ENCODE peak calls at places on chromosomes 7 and 10, in seven cellular contexts. A is stomach, Y is cardiac muscle cell, E is suprapubic skin, W is fibroblast of lung, Z is AG10803, V is GM06990. P is an unnamed sample.

GRCh38 chr7:73437699-73438416 is 4.3 kb downstream of the FZD9 start:
- DNase-seq in Z (no peak), V (no peak), A (no peak), E (no peak), W (no peak), Y (no peak), P (no peak)

GRCh38 chr10:88979153-88979562 is 11.4 kb upstream of the FAS start:
- DNase-seq in A (no peak), V (no peak), Y (peak; percentile 94), W (peak; percentile 98), E (no peak), Z (peak; percentile 97), P (peak; percentile 91)

GRCh38 chr10:71088054-71088453 is 124.3 kb upstream of the UNC5B start:
- DNase-seq in Z (no peak), E (peak; percentile 29), W (peak; percentile 86), A (peak; percentile 7), V (no peak), Y (no peak), P (no peak)

GRCh38 chr7:51376420-51377092 is 59.9 kb upstream of the COBL start:
- DNase-seq in V (no peak), Z (no peak), E (no peak), W (peak; percentile 83), Y (peak; percentile 27), A (no peak), P (peak; percentile 43)

GRCh38 chr10:18418579-18419210 is 232.7 kb downstream of the NSUN6 start:
- DNase-seq in Z (no peak), Y (no peak), A (no peak), V (no peak), W (peak; percentile 53), E (no peak), P (no peak)

GRCh38 chr7:74083928-74084721 is 521 bp downstream of the LIMK1 start:
- DNase-seq in Z (peak; percentile 56), E (no peak), A (peak; percentile 41), Y (peak; percentile 44), W (peak; percentile 55), V (peak; percentile 41), P (peak; percentile 77)

GRCh38 chr7:7681936-7682329 is 36.5 kb downstream of the RPA3 start:
- DNase-seq in Y (no peak), W (no peak), E (no peak), Z (no peak), A (no peak), V (no peak), P (no peak)

GRCh38 chr7:27184342-27185012 is 555 bp downstream of the HOXA11 start:
- DNase-seq in A (peak; percentile 34), W (peak; percentile 15), Z (no peak), E (peak; percentile 78), Y (no peak), V (no peak), P (peak; percentile 60)

GRCh38 chr10:14477408-14477710 is 146.6 kb upstream of the FRMD4A start:
- DNase-seq in Y (peak; percentile 14), W (peak; percentile 86), A (no peak), V (no peak), Z (peak; percentile 94), E (no peak), P (peak; percentile 43)

GRCh38 chr10:104255244-104255981 is 721 bp downstream of the GSTO1 start:
- DNase-seq in W (peak; percentile 72), A (no peak), Y (peak; percentile 60), Z (peak; percentile 83), E (no peak), V (peak; percentile 6), P (peak; percentile 3)

GRCh38 chr10:115760131-115760530 is 512.9 kb downstream of the GFRA1 start:
- DNase-seq in Y (no peak), A (no peak), Z (no peak), V (no peak), W (no peak), E (no peak), P (no peak)

GRCh38 chr10:115762029-115762428 is 511.0 kb downstream of the GFRA1 start:
- DNase-seq in E (no peak), Z (peak; percentile 35), A (no peak), Y (no peak), V (no peak), W (peak; percentile 47), P (peak; percentile 63)

DNA sequence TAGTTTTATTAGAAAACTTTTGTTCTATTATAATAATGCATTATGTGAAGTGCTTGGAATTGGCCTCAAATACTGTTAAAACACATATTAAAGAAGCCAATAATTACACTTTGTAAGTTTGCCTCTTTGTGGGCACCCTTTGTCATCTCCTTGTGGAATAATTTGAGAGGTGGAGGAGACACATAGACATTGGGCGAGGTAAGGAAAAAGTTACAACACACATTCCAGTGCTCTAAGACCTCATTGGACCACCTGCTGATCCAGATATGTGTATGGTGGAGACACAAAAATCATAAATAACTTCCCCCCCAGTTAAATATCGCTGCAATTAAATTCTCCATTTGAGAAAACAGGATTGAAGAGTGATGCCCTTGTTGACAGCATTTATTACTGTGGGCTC is 511.8 kb downstream of the GFRA1 start:
- DNase-seq in E (no peak), V (no peak), A (no peak), Y (no peak), Z (no peak), W (no peak), P (no peak)
- H3K4me3 ChIP-seq in E (no peak overlapping the region), V (no peak overlapping the region), A (no peak overlapping the region), Y (no peak overlapping the region), Z (no peak overlapping the region), W (no peak overlapping the region), P (no peak overlapping the region)

GRCh38 chr7:98921608-98922372 is 43.5 kb downstream of the TRRAP start:
- DNase-seq in Y (no peak), W (no peak), A (no peak), Z (no peak), E (no peak), V (no peak), P (no peak)

GRCh38 chr7:98922392-98923107 is 44.2 kb downstream of the TRRAP start:
- DNase-seq in A (peak; percentile 52), W (peak; percentile 54), V (no peak), E (no peak), Y (peak; percentile 91), Z (peak; percentile 74), P (no peak)

GRCh38 chr7:98913026-98913425 is 34.7 kb downstream of the TRRAP start:
- DNase-seq in A (no peak), W (no peak), E (no peak), Z (no peak), V (no peak), Y (no peak), P (no peak)

GRCh38 chr7:98913612-98914011 is 35.3 kb downstream of the TRRAP start:
- DNase-seq in W (peak; percentile 20), V (no peak), A (no peak), E (no peak), Z (peak; percentile 20), Y (no peak), P (no peak)

GRCh38 chr7:98917331-98917730 is 39.0 kb downstream of the TRRAP start:
- DNase-seq in W (no peak), E (no peak), Z (no peak), V (no peak), A (no peak), Y (no peak), P (no peak)
- H3K4me3 ChIP-seq in W (no peak overlapping the region), E (no peak overlapping the region), Z (no peak overlapping the region), V (no peak overlapping the region), A (no peak overlapping the region), Y (no peak overlapping the region), P (no peak overlapping the region)

DNA sequence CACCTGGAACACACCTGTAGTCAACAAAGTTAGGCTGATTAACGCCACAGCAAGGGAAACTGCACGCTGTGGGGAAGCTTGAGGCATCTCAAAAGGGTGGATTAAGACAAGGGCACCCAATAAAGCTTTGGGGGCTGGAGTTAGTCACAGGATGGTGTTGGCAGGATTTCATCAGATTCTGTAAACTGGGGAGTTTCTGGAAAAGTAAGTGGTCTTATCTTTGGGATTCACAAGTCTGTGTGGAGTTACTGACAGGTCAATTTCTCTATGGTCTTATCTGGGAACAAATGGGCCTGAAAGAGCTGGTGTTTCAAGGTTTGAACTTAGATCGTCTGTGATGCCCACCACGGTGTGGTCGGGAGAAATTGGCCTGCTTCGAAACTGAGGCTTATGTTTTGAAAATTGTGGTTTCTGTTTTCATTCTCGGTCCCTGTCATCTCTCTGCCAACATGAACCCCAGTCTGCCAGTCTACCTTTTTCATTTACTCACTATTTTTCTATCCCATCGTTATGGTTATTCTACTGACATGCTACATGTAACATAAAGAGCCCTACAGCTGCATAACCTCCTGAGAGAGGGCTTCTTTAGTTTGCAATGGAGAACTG is 23.8 kb upstream of the AOAH start:
- DNase-seq in Y (peak; percentile 53), W (peak; percentile 33), V (no peak), A (no peak), Z (no peak), E (no peak), P (no peak)
- H3K4me3 ChIP-seq in Y (no peak overlapping the region), W (no peak overlapping the region), V (no peak overlapping the region), A (no peak overlapping the region), Z (no peak overlapping the region), E (no peak overlapping the region), P (no peak overlapping the region)

DNA sequence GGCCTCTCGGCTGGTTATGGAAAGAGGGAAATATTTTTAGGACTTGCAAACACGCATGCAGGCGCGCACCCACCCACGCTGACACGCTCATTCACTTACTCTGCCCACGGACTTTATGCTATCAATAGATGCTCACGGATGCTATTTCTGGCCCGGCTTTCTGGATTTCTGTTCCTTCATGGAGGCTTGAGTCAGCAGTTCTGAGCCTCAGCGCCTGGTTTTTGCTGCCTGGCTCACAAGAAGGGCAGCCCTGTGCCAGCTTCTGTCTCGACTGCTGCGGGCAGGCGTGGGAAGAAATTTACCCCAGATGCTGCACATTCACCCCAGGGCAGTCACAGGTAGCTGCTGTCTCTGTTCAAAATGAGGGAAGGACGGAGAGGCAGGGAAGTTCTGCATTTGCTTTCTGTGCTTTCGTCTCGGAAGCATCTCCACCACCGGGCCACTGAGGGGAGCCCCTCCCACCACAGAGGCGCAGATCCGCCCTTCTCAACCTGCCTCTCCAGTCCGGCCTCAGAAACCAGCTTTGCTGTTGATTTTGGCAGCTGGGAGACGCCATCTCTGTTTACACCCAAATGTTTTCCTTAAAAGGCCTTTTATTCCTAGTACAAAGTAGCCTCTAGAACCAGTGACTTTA is 116.2 kb upstream of the BTBD16 start:
- DNase-seq in V (no peak), A (no peak), Y (peak; percentile 46), Z (peak; percentile 76), W (peak; percentile 76), E (no peak), P (peak; percentile 16)
- H3K4me3 ChIP-seq in V (no peak overlapping the region), A (no peak overlapping the region), Y (no peak overlapping the region), Z (peak overlapping the region; percentile 41), W (peak overlapping the region; percentile 40), E (no peak overlapping the region), P (no peak overlapping the region)